ENCODE peak calls at places on chromosomes 6 and 20, in six cellular contexts. One of them, this sample, is unnamed. For H3K36me3 and H3K4me1, the result is how much of the 10 kb centered on the place peaks cover.

GRCh38 chr6:135870722-135871121 is 19.2 kb downstream of the PDE7B start:
- DNase-seq in PC-9: no peak
- DNase-seq in IMR-90: peak
- DNase-seq in neural progenitor cell: no peak
- DNase-seq in GM23338: no peak
- DNase-seq in fibroblast of lung: peak
- DNase-seq in this sample: no peak

GRCh38 chr6:15247750-15248450 is 2.0 kb downstream of the JARID2 start:
- DNase-seq in PC-9: peak
- DNase-seq in IMR-90: peak
- DNase-seq in neural progenitor cell: peak
- DNase-seq in GM23338: peak
- DNase-seq in fibroblast of lung: peak
- DNase-seq in this sample: peak

GRCh38 chr6:98574991-98575390 is 259.4 kb upstream of the POU3F2 start:
- DNase-seq in PC-9: no peak
- DNase-seq in IMR-90: no peak
- DNase-seq in neural progenitor cell: no peak
- DNase-seq in GM23338: no peak
- DNase-seq in fibroblast of lung: no peak
- DNase-seq in this sample: no peak

GRCh38 chr20:62938105-62938888 is at the start of gene GID8:
- DNase-seq in PC-9: peak
- DNase-seq in IMR-90: peak
- DNase-seq in neural progenitor cell: peak
- DNase-seq in GM23338: peak
- DNase-seq in fibroblast of lung: peak
- DNase-seq in this sample: peak

GRCh38 chr6:157253017-157253416 is 70.3 kb downstream of the TMEM242 start:
- DNase-seq in PC-9: peak
- DNase-seq in IMR-90: no peak
- DNase-seq in neural progenitor cell: no peak
- DNase-seq in GM23338: no peak
- DNase-seq in fibroblast of lung: no peak
- DNase-seq in this sample: no peak

GRCh38 chr20:15711177-15711576 is 862.1 kb downstream of the KIF16B start:
- DNase-seq in PC-9: no peak
- DNase-seq in IMR-90: no peak
- DNase-seq in neural progenitor cell: no peak
- DNase-seq in GM23338: no peak
- DNase-seq in fibroblast of lung: no peak
- DNase-seq in this sample: no peak

GRCh38 chr20:62723351-62723750 is 14.7 kb downstream of the NTSR1 start:
- DNase-seq in PC-9: peak
- DNase-seq in IMR-90: peak
- DNase-seq in neural progenitor cell: no peak
- DNase-seq in GM23338: no peak
- DNase-seq in fibroblast of lung: peak
- DNase-seq in this sample: no peak

GRCh38 chr6:13013681-13014550 is 297.3 kb downstream of the PHACTR1 start:
- DNase-seq in PC-9: no peak
- DNase-seq in IMR-90: no peak
- DNase-seq in neural progenitor cell: peak
- DNase-seq in GM23338: peak
- DNase-seq in fibroblast of lung: peak
- DNase-seq in this sample: no peak

GRCh38 chr6:92114797-92115196 is 1304.6 kb downstream of the EPHA7 start:
- DNase-seq in PC-9: no peak
- DNase-seq in IMR-90: no peak
- DNase-seq in neural progenitor cell: no peak
- DNase-seq in GM23338: no peak
- DNase-seq in fibroblast of lung: peak
- DNase-seq in this sample: no peak

GRCh38 chr6:139108378-139108777 is 26.5 kb upstream of the HECA start:
- DNase-seq in PC-9: no peak
- DNase-seq in IMR-90: no peak
- DNase-seq in neural progenitor cell: no peak
- DNase-seq in GM23338: no peak
- DNase-seq in fibroblast of lung: no peak
- DNase-seq in this sample: no peak

GRCh38 chr20:51458751-51459439 is 83.6 kb downstream of the NFATC2 start:
- DNase-seq in PC-9: no peak
- DNase-seq in IMR-90: no peak
- DNase-seq in neural progenitor cell: no peak
- DNase-seq in GM23338: no peak
- DNase-seq in fibroblast of lung: no peak
- DNase-seq in this sample: no peak

GRCh38 chr20:51460163-51460562 is 82.4 kb downstream of the NFATC2 start:
- DNase-seq in PC-9: no peak
- DNase-seq in IMR-90: no peak
- DNase-seq in neural progenitor cell: no peak
- DNase-seq in GM23338: no peak
- DNase-seq in fibroblast of lung: no peak
- DNase-seq in this sample: no peak

GRCh38 chr20:51457281-51457932 is 85.1 kb downstream of the NFATC2 start:
- DNase-seq in PC-9: peak
- DNase-seq in IMR-90: peak
- DNase-seq in neural progenitor cell: peak
- DNase-seq in GM23338: no peak
- DNase-seq in fibroblast of lung: peak
- DNase-seq in this sample: peak

GRCh38 chr20:51454250-51454865 is 88.2 kb downstream of the NFATC2 start:
- DNase-seq in PC-9: no peak
- DNase-seq in IMR-90: no peak
- DNase-seq in neural progenitor cell: no peak
- DNase-seq in GM23338: no peak
- DNase-seq in fibroblast of lung: no peak
- DNase-seq in this sample: no peak

DNA sequence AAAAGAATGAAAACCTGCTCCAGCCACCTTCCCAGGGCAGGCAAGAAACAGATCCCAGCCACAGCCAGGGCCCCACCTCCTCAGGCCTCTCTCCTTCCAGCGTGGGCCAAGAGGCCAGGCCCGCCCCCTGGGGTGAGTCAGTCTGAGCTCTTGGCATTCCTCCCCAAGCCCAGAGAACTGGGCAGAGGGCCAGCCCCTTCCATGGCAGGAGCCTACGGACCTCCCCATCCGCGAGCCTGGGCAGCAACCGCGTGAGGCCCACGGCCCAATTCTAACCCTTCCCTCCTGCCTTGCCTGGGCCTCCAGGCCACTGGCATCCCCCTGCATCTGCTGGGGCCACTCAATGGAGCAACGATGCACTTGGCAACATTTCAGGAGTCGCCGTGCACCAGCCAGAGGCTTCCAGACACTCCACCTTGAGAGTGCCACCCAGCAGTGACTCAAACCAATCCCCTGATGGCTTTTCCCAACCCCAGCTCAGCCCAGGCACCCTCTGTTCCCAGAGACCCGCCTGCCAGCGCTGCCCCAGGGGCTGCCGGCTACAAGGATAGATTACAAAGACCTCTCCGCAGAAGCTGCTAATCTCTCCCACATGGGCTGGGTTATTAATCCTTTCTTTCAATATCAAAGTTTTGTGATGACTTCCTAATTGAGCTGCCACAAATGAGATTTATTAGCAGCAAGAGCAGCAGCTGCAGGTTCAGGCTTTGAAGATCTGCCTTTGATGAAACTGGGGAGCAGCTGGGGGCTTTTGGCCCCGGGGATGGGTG is 85.8 kb downstream of the NFATC2 start:
- DNase-seq in PC-9: peak
- DNase-seq in IMR-90: peak
- DNase-seq in neural progenitor cell: peak
- DNase-seq in GM23338: peak
- DNase-seq in fibroblast of lung: peak
- DNase-seq in this sample: peak
- H3K36me3 ChIP-seq in PC-9: under half
- H3K36me3 ChIP-seq in IMR-90: under half
- H3K36me3 ChIP-seq in neural progenitor cell: under half
- H3K36me3 ChIP-seq in GM23338: under half
- H3K36me3 ChIP-seq in fibroblast of lung: under half
- H3K36me3 ChIP-seq in this sample: under half

DNA sequence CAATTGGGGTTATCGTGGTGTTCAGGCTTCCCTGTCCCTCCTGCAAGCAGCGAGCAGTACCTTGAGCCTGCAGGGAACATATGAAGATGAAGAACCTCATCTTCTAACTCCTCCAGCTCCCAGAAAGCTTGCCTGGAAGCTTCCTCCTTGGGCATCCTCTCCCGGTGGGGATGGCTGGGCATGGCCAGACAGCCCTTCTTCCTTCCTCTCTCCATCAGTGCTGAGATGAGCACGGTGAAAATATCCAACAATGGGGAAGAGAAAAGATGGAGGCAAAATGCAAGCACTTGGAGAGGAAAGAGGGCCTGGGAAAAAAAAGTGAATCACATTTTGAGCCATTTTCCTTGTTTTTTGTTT is 107.7 kb upstream of the FOXA2 start:
- DNase-seq in PC-9: no peak
- DNase-seq in IMR-90: no peak
- DNase-seq in neural progenitor cell: no peak
- DNase-seq in GM23338: no peak
- DNase-seq in fibroblast of lung: no peak
- DNase-seq in this sample: no peak
- H3K4me2 ChIP-seq in PC-9: peak
- H3K4me2 ChIP-seq in IMR-90: no peak
- H3K4me2 ChIP-seq in neural progenitor cell: no peak
- H3K4me2 ChIP-seq in GM23338: peak
- H3K4me2 ChIP-seq in fibroblast of lung: no peak
- H3K4me2 ChIP-seq in this sample: peak

GRCh38 chr6:18270216-18270615 is 5.9 kb upstream of the DEK start:
- DNase-seq in PC-9: no peak
- DNase-seq in IMR-90: no peak
- DNase-seq in neural progenitor cell: no peak
- DNase-seq in GM23338: no peak
- DNase-seq in fibroblast of lung: no peak
- DNase-seq in this sample: no peak

GRCh38 chr6:18269253-18269652 is 4.9 kb upstream of the DEK start:
- DNase-seq in PC-9: no peak
- DNase-seq in IMR-90: peak
- DNase-seq in neural progenitor cell: no peak
- DNase-seq in GM23338: no peak
- DNase-seq in fibroblast of lung: peak
- DNase-seq in this sample: no peak

GRCh38 chr6:18266524-18266908 is 2.2 kb upstream of the DEK start:
- DNase-seq in PC-9: no peak
- DNase-seq in IMR-90: no peak
- DNase-seq in neural progenitor cell: no peak
- DNase-seq in GM23338: no peak
- DNase-seq in fibroblast of lung: no peak
- DNase-seq in this sample: no peak

GRCh38 chr6:18265787-18266523 is 1.6 kb upstream of the DEK start:
- DNase-seq in PC-9: no peak
- DNase-seq in IMR-90: no peak
- DNase-seq in neural progenitor cell: no peak
- DNase-seq in GM23338: no peak
- DNase-seq in fibroblast of lung: no peak
- DNase-seq in this sample: no peak

DNA sequence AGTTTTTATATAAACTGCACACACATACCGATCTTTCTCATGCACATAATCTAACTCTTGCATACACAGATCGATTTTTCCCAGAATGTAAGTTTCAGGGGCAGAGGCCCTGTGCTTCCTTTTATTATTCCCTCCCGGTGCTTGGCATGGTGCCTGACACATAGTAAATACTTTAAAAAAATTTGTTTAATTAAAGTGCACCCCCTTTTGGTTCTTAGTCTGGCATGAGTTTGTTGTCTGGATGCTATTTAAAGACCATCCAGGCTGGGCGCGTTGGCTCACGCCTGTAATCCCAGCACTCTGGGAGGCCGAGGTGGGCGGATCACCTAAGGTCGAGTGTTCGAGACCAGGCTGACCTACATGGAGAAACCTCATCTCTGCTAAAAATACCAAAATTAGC is 5.4 kb upstream of the DEK start:
- DNase-seq in PC-9: no peak
- DNase-seq in IMR-90: no peak
- DNase-seq in neural progenitor cell: no peak
- DNase-seq in GM23338: no peak
- DNase-seq in fibroblast of lung: no peak
- DNase-seq in this sample: no peak
- H3K4me1 ChIP-seq in PC-9: under half
- H3K4me1 ChIP-seq in IMR-90: under half
- H3K4me1 ChIP-seq in neural progenitor cell: under half
- H3K4me1 ChIP-seq in GM23338: under half
- H3K4me1 ChIP-seq in fibroblast of lung: under half
- H3K4me1 ChIP-seq in this sample: under half

GRCh38 chr20:35735828-35736470 is 6.1 kb downstream of the RBM39 start:
- DNase-seq in PC-9: no peak
- DNase-seq in IMR-90: no peak
- DNase-seq in neural progenitor cell: no peak
- DNase-seq in GM23338: no peak
- DNase-seq in fibroblast of lung: no peak
- DNase-seq in this sample: peak

GRCh38 chr20:35732644-35732982 is 9.4 kb downstream of the RBM39 start:
- DNase-seq in PC-9: no peak
- DNase-seq in IMR-90: no peak
- DNase-seq in neural progenitor cell: no peak
- DNase-seq in GM23338: no peak
- DNase-seq in fibroblast of lung: no peak
- DNase-seq in this sample: no peak

GRCh38 chr20:35731862-35732643 is 10.0 kb downstream of the RBM39 start:
- DNase-seq in PC-9: no peak
- DNase-seq in IMR-90: no peak
- DNase-seq in neural progenitor cell: no peak
- DNase-seq in GM23338: no peak
- DNase-seq in fibroblast of lung: no peak
- DNase-seq in this sample: no peak

GRCh38 chr20:35734777-35735649 is 7.0 kb downstream of the RBM39 start:
- DNase-seq in PC-9: no peak
- DNase-seq in IMR-90: no peak
- DNase-seq in neural progenitor cell: no peak
- DNase-seq in GM23338: no peak
- DNase-seq in fibroblast of lung: no peak
- DNase-seq in this sample: no peak

DNA sequence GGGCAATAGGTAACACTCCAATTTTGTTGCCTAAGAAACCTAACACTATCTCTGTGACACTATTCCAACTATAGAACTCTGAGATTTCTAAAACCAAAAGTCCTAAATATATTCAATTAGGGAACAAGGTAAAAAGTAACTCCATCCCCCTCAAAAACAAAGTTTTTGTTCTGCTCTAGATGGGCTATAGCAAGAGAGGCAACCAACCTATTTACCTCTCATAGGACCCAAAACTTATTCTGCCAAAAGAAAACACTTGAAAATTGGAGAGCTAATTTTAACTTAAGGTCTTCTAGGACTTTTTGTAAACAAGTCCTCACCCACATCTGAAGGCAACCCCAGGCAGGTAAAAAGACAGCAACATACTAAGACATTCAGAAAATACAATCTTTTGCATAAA is 7.7 kb downstream of the RBM39 start:
- DNase-seq in PC-9: no peak
- DNase-seq in IMR-90: no peak
- DNase-seq in neural progenitor cell: no peak
- DNase-seq in GM23338: no peak
- DNase-seq in fibroblast of lung: no peak
- DNase-seq in this sample: no peak
- H3K36me3 ChIP-seq in PC-9: half or more
- H3K36me3 ChIP-seq in IMR-90: half or more
- H3K36me3 ChIP-seq in neural progenitor cell: half or more
- H3K36me3 ChIP-seq in GM23338: half or more
- H3K36me3 ChIP-seq in fibroblast of lung: under half
- H3K36me3 ChIP-seq in this sample: half or more